ENCODE peak calls at places on chromosome 5, in seven cellular contexts. G is memory B cell; K is kidney tubule cell; P is putamen; I is NCI-H1105 treated with DMSO at 0.1 percent for 48 hours; O is stimulated activated CD4-positive, alpha-beta T cell treated with anti-CD3 and anti-CD28 coated beads, Interleukin-1b, Interleukin-23, amount 100 ng/mL, for 1 hour; D is brain pericyte. X is an unnamed sample.

GRCh38 chr5:42595597-42595996 is 161.0 kb upstream of the CCDC152 start:
- DNase-seq in P (no peak), K (no peak), G (no peak), O (no peak), I (peak), D (no peak), X (no peak)

GRCh38 chr5:1647580-1647979 is 123.8 kb upstream of the LPCAT1 start:
- DNase-seq in G (no peak), K (no peak), P (no peak), O (no peak), D (no peak), I (no peak), X (no peak)

GRCh38 chr5:117623042-117623815 is 1048.6 kb upstream of the SEMA6A start:
- DNase-seq in K (peak), G (no peak), D (peak), O (no peak), I (peak), P (no peak), X (no peak)

GRCh38 chr5:133274597-133274935 is 222.8 kb downstream of the HSPA4 start:
- DNase-seq in D (no peak), P (no peak), G (no peak), O (no peak), I (no peak), K (no peak), X (no peak)

GRCh38 chr5:55421074-55421529 is 113.3 kb downstream of the MTREX start:
- DNase-seq in K (peak), P (no peak), O (no peak), G (no peak), D (no peak), I (no peak), X (no peak)

GRCh38 chr5:124902097-124902821 is 155.8 kb upstream of the ZNF608 start:
- DNase-seq in O (no peak), K (peak), G (peak), D (no peak), P (no peak), I (peak), X (no peak)

GRCh38 chr5:63860379-63860778 is 101.9 kb downstream of the HTR1A start:
- DNase-seq in O (no peak), K (no peak), P (no peak), D (no peak), G (no peak), I (peak), X (no peak)

GRCh38 chr5:68189613-68190012 is 25.9 kb upstream of the PIK3R1 start:
- DNase-seq in P (no peak), I (no peak), G (no peak), K (no peak), O (no peak), D (no peak), X (no peak)

GRCh38 chr5:43316421-43316820 is 3.2 kb upstream of the HMGCS1 start:
- DNase-seq in G (no peak), K (peak), O (no peak), P (no peak), D (no peak), I (no peak), X (no peak)

GRCh38 chr5:111829701-111830100 is 72.7 kb upstream of the NREP start:
- DNase-seq in P (no peak), K (peak), O (no peak), G (no peak), D (no peak), I (no peak), X (no peak)

GRCh38 chr5:54180616-54181015 is 129.8 kb downstream of the ARL15 start:
- DNase-seq in P (no peak), O (no peak), I (no peak), D (no peak), K (no peak), G (no peak), X (no peak)

GRCh38 chr5:172385661-172386187 is 68.6 kb downstream of the SH3PXD2B start:
- DNase-seq in G (no peak), K (no peak), O (no peak), P (no peak), I (no peak), D (no peak), X (no peak)

GRCh38 chr5:132473019-132473531 is 17.5 kb downstream of the IRF1 start:
- DNase-seq in I (no peak), G (no peak), P (no peak), K (no peak), O (no peak), D (no peak), X (no peak)

GRCh38 chr5:61306531-61307195 is 25.4 kb upstream of the ZSWIM6 start:
- DNase-seq in G (no peak), D (no peak), K (peak), P (no peak), I (no peak), O (no peak), X (no peak)

GRCh38 chr5:151642472-151643140 is 44.1 kb downstream of the SPARC start:
- DNase-seq in O (no peak), D (no peak), K (no peak), G (no peak), P (no peak), I (no peak), X (no peak)

GRCh38 chr5:149901511-149901910 is 43.1 kb downstream of the PDE6A start:
- DNase-seq in K (no peak), O (no peak), D (no peak), I (no peak), P (no peak), G (no peak), X (no peak)

GRCh38 chr5:103327893-103328292 is 69.3 kb downstream of the MACIR start:
- DNase-seq in D (no peak), O (no peak), K (no peak), P (no peak), I (no peak), G (no peak), X (no peak)

GRCh38 chr5:154972476-154973080 is 31.7 kb downstream of the MRPL22 start:
- DNase-seq in O (no peak), I (peak), D (peak), K (peak), G (no peak), P (peak), X (peak)

GRCh38 chr5:24905123-24905522 is 260.3 kb upstream of the CDH10 start:
- DNase-seq in I (no peak), K (no peak), P (no peak), G (no peak), O (no peak), D (no peak), X (no peak)

GRCh38 chr5:146052780-146053179 is 52.6 kb downstream of the PLAC8L1 start:
- DNase-seq in G (no peak), K (no peak), D (no peak), P (no peak), I (no peak), O (no peak), X (no peak)

GRCh38 chr5:367358-368130 is 46.0 kb downstream of the AHRR start:
- DNase-seq in K (no peak), O (no peak), G (no peak), P (no peak), D (no peak), I (no peak), X (no peak)

GRCh38 chr5:178327446-178327845 is 94.8 kb upstream of the PHYKPL start:
- DNase-seq in D (no peak), I (no peak), P (no peak), O (no peak), K (no peak), G (no peak), X (no peak)

GRCh38 chr5:146338774-146339714 is at the start of gene POU4F3:
- DNase-seq in D (no peak), I (peak), P (no peak), G (no peak), K (no peak), O (no peak), X (no peak)

GRCh38 chr5:121919091-121919490 is 42.7 kb upstream of the SRFBP1 start:
- DNase-seq in D (no peak), P (no peak), O (no peak), I (peak), G (no peak), K (no peak), X (no peak)

GRCh38 chr5:176405656-176406435 is 10.5 kb downstream of the CLTB start:
- DNase-seq in D (no peak), K (no peak), O (no peak), P (no peak), G (no peak), I (no peak), X (no peak)

X was measured in globus pallidus.